ENCODE peak calls at places on chromosomes 4 and X, in four cellular contexts. Q is HepG2, N is H1, W is K562. E is an unnamed sample.
A peak's percentile ranks its signal among the peaks of the same experiment; 100 is the strongest.

GRCh38 chr4:48046059-48046458 is 29.5 kb downstream of the NIPAL1 start:
- DNase-seq in Q (no peak), N (no peak), W (no peak), E (no peak)

GRCh38 chrX:149829751-149830191 is 48.0 kb downstream of the MAGEA9 start:
- DNase-seq in Q (no peak), N (no peak), W (no peak), E (peak; percentile 35)

GRCh38 chrX:9240956-9241355 is 207.0 kb upstream of the FAM9B start:
- DNase-seq in Q (no peak), N (no peak), W (no peak), E (no peak)

GRCh38 chr4:96912731-96913130 is 1072.8 kb downstream of the PDHA2 start:
- DNase-seq in Q (no peak), N (no peak), W (no peak), E (no peak)

GRCh38 chrX:17579021-17579420 is 158.3 kb upstream of the SCML1 start:
- DNase-seq in Q (no peak), N (no peak), W (no peak), E (no peak)

GRCh38 chr4:184782731-184783472 is 42.9 kb downstream of the ACSL1 start:
- DNase-seq in Q (no peak), N (no peak), W (no peak), E (no peak)

GRCh38 chrX:22629105-22629725 is 356.5 kb downstream of the CBLL2 start:
- DNase-seq in Q (no peak), N (no peak), W (no peak), E (no peak)

GRCh38 chr4:112523008-112523440 is 7.0 kb upstream of the NEUROG2 start:
- DNase-seq in Q (no peak), N (no peak), W (peak; percentile 45), E (no peak)

GRCh38 chrX:45903781-45904201 is 641.4 kb downstream of the ZNF674 start:
- DNase-seq in Q (no peak), N (no peak), W (no peak), E (no peak)

DNA sequence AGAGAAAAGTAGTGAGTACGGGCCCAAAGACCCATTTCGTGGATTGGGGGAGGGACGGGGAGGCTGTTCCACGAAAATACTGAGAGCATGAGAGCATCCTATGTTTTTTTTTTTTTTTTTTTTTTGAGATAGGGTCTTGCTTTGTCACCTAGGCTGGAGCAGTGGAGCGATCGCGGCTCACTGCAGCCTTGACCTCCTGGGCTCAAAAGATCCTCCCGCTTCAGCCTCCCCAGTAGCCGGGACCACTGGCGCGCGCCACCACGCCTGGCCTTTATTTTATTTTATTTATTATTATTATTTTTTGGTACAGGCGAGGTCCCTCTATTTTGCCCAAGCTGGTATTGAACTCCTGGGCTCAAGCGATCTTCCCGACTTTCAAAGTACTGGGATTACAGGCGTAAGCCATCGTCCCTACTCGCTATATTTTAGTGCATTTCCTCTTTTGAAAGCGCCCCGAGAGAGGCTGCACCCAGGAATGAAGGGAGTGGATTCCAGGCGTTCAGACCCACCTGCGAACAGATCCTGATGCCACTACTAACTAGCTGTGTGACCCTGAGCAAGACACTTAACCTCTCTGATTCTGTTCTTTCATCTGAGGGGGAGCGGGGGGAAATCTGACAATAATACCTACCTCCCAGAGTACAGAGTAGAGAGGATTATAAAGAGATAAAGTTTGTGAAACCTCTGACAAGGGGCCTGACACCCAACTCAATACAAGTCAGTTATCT is 5.4 kb upstream of the MSX1 start:
- DNase-seq in Q (no peak), N (no peak), W (no peak), E (no peak)
- TF ChIP-seq EZH2 in Q (no peak), N (no peak), W (no peak), E (no peak)

GRCh38 chrX:1009771-1010170 is 202.7 kb downstream of the CRLF2 start:
- DNase-seq in Q (no peak), N (no peak), W (no peak), E (no peak)

GRCh38 chrX:1002611-1003010 is 209.8 kb downstream of the CRLF2 start:
- DNase-seq in Q (no peak), N (no peak), W (no peak), E (no peak)

GRCh38 chrX:1011632-1012283 is 200.7 kb downstream of the CRLF2 start:
- DNase-seq in Q (no peak), N (no peak), W (no peak), E (no peak)

GRCh38 chrX:1006156-1006730 is 206.2 kb downstream of the CRLF2 start:
- DNase-seq in Q (no peak), N (no peak), W (no peak), E (no peak)
- TF ChIP-seq BRCA1 in Q (no peak), N (no peak), W (no peak), E (no peak)

DNA sequence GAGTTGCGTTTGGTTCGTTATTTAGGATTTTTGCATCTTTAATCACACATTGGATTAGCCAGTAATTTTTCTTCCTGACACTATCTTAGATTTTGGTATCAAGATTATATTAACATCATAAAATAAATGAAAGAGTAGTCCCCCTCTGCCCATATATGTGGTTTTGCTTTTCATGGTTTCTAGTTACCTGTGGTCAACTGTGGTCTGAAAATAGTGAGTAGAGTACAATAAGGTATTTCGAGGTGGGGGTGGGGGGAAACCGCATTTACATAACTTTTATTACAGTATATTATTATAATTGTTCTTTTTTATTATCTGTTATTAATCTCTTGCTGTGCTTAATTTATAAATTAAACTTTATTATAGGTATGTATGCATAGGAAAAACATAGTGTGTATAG is 152.4 kb downstream of the STIM2 start:
- DNase-seq in Q (no peak), N (no peak), W (no peak), E (no peak)
- TF ChIP-seq EZH2 in Q (no peak), N (no peak), W (no peak), E (no peak)

GRCh38 chr4:79900182-79900581 is 172.8 kb downstream of the ANTXR2 start:
- DNase-seq in Q (no peak), N (no peak), W (no peak), E (no peak)
- TF ChIP-seq BRCA1 in Q (no peak), N (no peak), W (no peak), E (no peak)

GRCh38 chr4:154489558-154490260 is 1.9 kb downstream of the DCHS2 start:
- DNase-seq in Q (no peak), N (no peak), W (no peak), E (no peak)

GRCh38 chr4:154491341-154491679 is 289 bp downstream of the DCHS2 start:
- DNase-seq in Q (no peak), N (no peak), W (no peak), E (no peak)

GRCh38 chr4:154491731-154492249 is at the start of gene DCHS2:
- DNase-seq in Q (peak; percentile 24), N (no peak), W (peak; percentile 76), E (no peak)

GRCh38 chr4:154490261-154490588 is 1.4 kb downstream of the DCHS2 start:
- DNase-seq in Q (no peak), N (no peak), W (no peak), E (no peak)

DNA sequence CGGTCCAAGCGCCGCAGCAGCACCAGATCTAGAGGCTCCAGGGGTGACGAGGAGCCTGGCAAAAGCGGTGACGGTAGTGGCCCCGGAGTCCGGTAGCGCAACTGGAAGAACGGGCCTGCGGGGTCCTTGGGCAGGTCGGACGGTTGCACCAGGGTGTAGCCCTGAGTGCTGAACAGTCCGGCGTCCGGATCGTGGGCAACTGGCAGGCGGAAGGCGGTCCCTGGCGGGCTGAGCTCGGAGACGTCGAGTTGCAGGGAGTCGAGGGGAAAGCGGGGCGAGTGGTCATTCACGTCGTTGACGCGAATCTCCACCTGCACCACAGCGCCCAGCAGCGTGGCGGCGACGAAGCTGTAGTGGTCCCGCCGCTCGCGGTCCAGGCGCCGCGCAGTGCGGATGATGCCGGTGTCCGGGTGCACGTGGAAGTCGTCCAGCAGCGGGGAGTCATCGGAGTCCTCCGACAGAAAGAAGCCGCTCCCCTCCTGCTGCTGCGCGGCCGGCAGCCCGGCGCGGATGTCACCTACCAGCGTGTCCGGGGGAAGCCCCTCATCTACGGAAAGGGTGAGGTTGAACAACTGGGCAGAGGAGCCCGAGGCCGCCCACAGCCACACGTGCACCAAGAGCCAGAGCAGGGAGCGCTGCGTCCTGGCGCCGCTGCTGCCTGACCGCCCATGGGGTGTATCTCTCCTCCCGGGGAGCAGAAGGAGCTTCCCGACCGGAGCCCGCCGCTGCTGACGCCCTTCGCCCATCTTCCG is 834 bp downstream of the DCHS2 start:
- DNase-seq in Q (no peak), N (no peak), W (no peak), E (no peak)
- TF ChIP-seq EZH2 in Q (no peak), N (peak; percentile 93), W (no peak), E (no peak)

GRCh38 chrX:16488959-16489358 is 161.0 kb upstream of the S100G start:
- DNase-seq in Q (no peak), N (no peak), W (no peak), E (no peak)
- TF ChIP-seq BRCA1 in Q (no peak), N (no peak), W (no peak), E (no peak)